ENCODE peak calls at places on chromosomes 13 and 19, in four cellular contexts. N is cardiac muscle cell, C is GM12864, I is thoracic aorta. D is an unnamed sample.
A peak's percentile ranks its signal among the peaks of the same experiment; 100 is the strongest.

GRCh38 chr19:47660435-47660832 is 51.5 kb downstream of the BICRA start:
- DNase-seq in N (no peak), C (no peak), I (no peak), D (no peak)

GRCh38 chr13:103878891-103879605 is 812.8 kb upstream of the SLC10A2 start:
- DNase-seq in N (no peak), C (no peak), I (no peak), D (no peak)

GRCh38 chr13:49627831-49628652 is at the start of gene ARL11:
- DNase-seq in N (no peak), C (peak; percentile 45), I (no peak), D (no peak)

GRCh38 chr13:26600345-26600761 is 42.9 kb downstream of the WASF3 start:
- DNase-seq in N (no peak), C (no peak), I (no peak), D (no peak)

GRCh38 chr13:99630269-99630898 is 129.1 kb downstream of the TM9SF2 start:
- DNase-seq in N (no peak), C (no peak), I (no peak), D (no peak)

GRCh38 chr13:67642638-67643037 is 412.5 kb upstream of the PCDH9 start:
- DNase-seq in N (no peak), C (no peak), I (no peak), D (no peak)

GRCh38 chr13:106630162-106630561 is 62.2 kb upstream of the ARGLU1 start:
- DNase-seq in N (no peak), C (no peak), I (no peak), D (no peak)

GRCh38 chr13:49996951-49997895 is at the start of gene TRIM13:
- DNase-seq in N (peak; percentile 91), C (peak; percentile 67), I (peak; percentile 65), D (no peak)

GRCh38 chr19:38718747-38719543 is 25.3 kb downstream of the CAPN12 start:
- DNase-seq in N (peak; percentile 59), C (no peak), I (no peak), D (no peak)

GRCh38 chr13:23715762-23716235 is 145.6 kb downstream of the TNFRSF19 start:
- DNase-seq in N (peak; percentile 49), C (no peak), I (no peak), D (no peak)
- TF ChIP-seq CTCF in N (peak; percentile 24), C (peak; percentile 62), I (peak; percentile 12), D (peak; percentile 63)

GRCh38 chr13:112226320-112227002 is 149.7 kb upstream of the SPACA7 start:
- DNase-seq in N (no peak), C (no peak), I (no peak), D (no peak)

GRCh38 chr13:112227031-112227430 is 149.1 kb upstream of the SPACA7 start:
- DNase-seq in N (no peak), C (no peak), I (no peak), D (no peak)

GRCh38 chr13:112222971-112223370 is 153.2 kb upstream of the SPACA7 start:
- DNase-seq in N (no peak), C (no peak), I (no peak), D (no peak)

GRCh38 chr13:112229445-112229844 is 146.7 kb upstream of the SPACA7 start:
- DNase-seq in N (no peak), C (no peak), I (no peak), D (no peak)

GRCh38 chr13:112225429-112226090 is 150.6 kb upstream of the SPACA7 start:
- DNase-seq in N (no peak), C (no peak), I (no peak), D (no peak)
- TF ChIP-seq CTCF in N (no peak), C (no peak), I (no peak), D (no peak)

GRCh38 chr13:27960362-27961226 is 8.5 kb downstream of the CDX2 start:
- DNase-seq in N (peak; percentile 50), C (no peak), I (no peak), D (no peak)
- TF ChIP-seq CTCF in N (peak; percentile 45), C (peak; percentile 46), I (no peak), D (peak; percentile 69)

GRCh38 chr19:23822735-23823134 is 64.0 kb upstream of the ZNF681 start:
- DNase-seq in N (no peak), C (no peak), I (no peak), D (no peak)

GRCh38 chr19:23817519-23817918 is 58.8 kb upstream of the ZNF681 start:
- DNase-seq in N (peak; percentile 35), C (no peak), I (no peak), D (no peak)
- TF ChIP-seq CTCF in N (peak; percentile 31), C (peak; percentile 60), I (no peak), D (peak; percentile 52)

GRCh38 chr13:110869805-110870706 is 44.8 kb downstream of the ANKRD10 start:
- DNase-seq in N (peak; percentile 36), C (no peak), I (peak; percentile 99), D (peak; percentile 93)
- TF ChIP-seq CTCF in N (no peak), C (no peak), I (no peak), D (peak; percentile 56)

GRCh38 chr19:50882188-50882587 is 8.9 kb downstream of the KLK2 start:
- DNase-seq in N (no peak), C (no peak), I (no peak), D (no peak)
- TF ChIP-seq CTCF in N (no peak), C (no peak), I (no peak), D (no peak)

DNA sequence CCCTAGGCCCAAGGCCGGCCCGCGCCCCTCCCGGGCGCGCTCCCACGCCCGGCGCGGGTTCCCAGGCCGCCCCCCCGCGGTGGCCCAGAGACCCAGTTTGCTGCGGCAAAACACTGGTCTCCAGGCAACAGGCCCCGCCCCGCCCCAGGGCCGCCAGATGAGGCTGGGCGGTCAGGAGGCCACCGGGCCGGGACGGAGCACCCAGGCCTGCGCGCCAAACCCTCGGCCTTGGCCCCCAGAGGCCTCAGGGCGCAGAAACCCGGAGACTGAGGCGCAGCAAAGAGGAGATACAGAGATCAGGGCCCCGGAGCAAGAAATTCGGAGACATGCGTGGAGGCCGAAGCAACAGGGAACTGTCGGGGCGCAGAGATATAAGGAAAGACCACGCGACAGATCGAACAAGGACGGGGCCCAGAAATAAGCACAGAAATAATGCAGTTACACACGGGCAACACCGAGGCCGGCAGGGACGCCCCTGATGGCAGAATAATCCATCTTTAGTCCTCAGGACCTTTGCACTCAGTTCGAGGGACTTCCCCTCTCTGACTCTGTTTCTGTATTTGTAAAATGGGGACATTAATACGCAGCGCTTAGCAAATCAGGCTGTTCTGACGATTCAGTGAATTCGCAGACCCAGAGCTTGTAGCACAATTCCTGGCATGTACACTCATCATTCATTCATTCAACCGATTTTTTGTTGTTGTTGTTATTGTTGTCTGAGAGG is 20.8 kb upstream of the ERCC1 start:
- DNase-seq in N (peak; percentile 95), C (no peak), I (peak; percentile 83), D (no peak)
- TF ChIP-seq CTCF in N (no peak), C (peak; percentile 6), I (no peak), D (peak; percentile 12)

DNA sequence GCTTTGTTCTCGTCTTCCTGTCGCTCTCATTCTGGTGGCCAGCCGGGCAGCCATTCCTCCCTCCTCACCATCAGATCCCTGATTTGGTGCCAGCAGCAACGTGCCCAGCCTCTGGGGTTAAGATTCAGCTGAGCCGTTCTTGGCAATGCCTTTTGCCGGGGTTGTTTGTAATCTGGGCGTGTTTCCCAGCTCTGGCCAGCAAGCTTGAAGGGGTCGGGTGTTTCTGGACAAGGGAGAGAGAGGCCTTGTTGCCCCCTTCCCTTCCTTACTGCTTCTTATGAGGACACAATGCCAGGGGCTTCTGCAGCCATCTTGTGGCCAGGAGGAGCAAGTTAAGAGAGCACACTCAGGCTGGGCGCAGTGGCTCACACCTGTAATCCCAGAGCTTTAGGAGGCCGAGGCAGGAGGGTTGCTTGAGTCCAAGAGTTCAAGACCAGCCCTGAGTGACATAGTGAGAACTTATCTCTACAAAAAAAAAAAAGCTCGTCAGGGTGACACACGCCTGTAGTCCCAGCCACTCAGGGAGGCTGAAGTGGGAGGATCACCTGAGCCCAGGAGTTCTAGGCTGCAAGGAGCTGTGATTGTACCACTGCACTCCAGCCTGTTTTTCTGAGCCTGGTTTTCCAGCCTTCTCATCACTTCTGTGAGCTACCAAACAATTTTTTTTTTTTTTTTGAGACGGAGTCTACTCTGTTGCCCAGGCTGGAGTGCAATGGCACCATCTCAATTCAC is 10.7 kb upstream of the CRTC1 start:
- DNase-seq in N (no peak), C (no peak), I (no peak), D (no peak)
- TF ChIP-seq CTCF in N (peak; percentile 34), C (peak; percentile 25), I (peak; percentile 29), D (peak; percentile 55)